ENCODE peak calls at places on chromosomes 3 and 15, in six cellular contexts. Y is CD4-positive, alpha-beta memory T cell; N is IMR-90; L is aorta; A is heart right ventricle; R is Peyer's patch. S is an unnamed sample.

GRCh38 chr15:27017168-27017809 is 46.3 kb downstream of the GABRG3 start:
- DNase-seq in N (peak), R (no peak), Y (no peak), L (no peak), A (no peak), S (peak)

GRCh38 chr3:157282261-157283191 is 122.6 kb upstream of the CCNL1 start:
- DNase-seq in L (no peak), N (peak), Y (no peak), A (no peak), R (no peak), S (no peak)

GRCh38 chr15:86059851-86060250 is 19.8 kb upstream of the AGBL1 start:
- DNase-seq in Y (no peak), R (no peak), A (no peak), L (no peak), N (no peak), S (no peak)

GRCh38 chr15:66008920-66009572 is 139.8 kb downstream of the RAB11A start:
- DNase-seq in Y (no peak), L (no peak), N (no peak), A (no peak), R (peak), S (no peak)

GRCh38 chr15:34014556-34014955 is 24.4 kb downstream of the AVEN start:
- DNase-seq in Y (no peak), N (peak), A (no peak), R (no peak), L (no peak), S (no peak)

GRCh38 chr3:102089904-102090492 is 240.7 kb downstream of the NFKBIZ start:
- DNase-seq in R (no peak), N (peak), L (no peak), Y (no peak), A (no peak), S (no peak)

GRCh38 chr3:29532473-29532872 is 251.6 kb downstream of the RBMS3 start:
- DNase-seq in R (no peak), A (no peak), N (no peak), L (no peak), Y (no peak), S (no peak)

GRCh38 chr3:120683671-120684301 is 1.7 kb upstream of the HGD start:
- DNase-seq in N (no peak), A (no peak), Y (no peak), L (no peak), R (no peak), S (no peak)

GRCh38 chr15:98969126-98969735 is 38.4 kb downstream of the PGPEP1L start:
- DNase-seq in R (no peak), L (no peak), N (no peak), Y (no peak), A (no peak), S (no peak)

GRCh38 chr15:41022487-41023090 is 69.3 kb downstream of the CHAC1 start:
- DNase-seq in L (peak), N (peak), A (no peak), Y (peak), R (no peak), S (peak)

GRCh38 chr3:77536038-77536775 is 496.3 kb downstream of the ROBO2 start:
- DNase-seq in A (no peak), N (no peak), Y (no peak), L (no peak), R (no peak), S (no peak)

GRCh38 chr3:63689285-63689684 is 36.8 kb downstream of the SNTN start:
- DNase-seq in A (no peak), R (no peak), N (no peak), Y (no peak), L (no peak), S (no peak)

GRCh38 chr3:153679711-153680110 is 441.5 kb upstream of the ARHGEF26 start:
- DNase-seq in A (no peak), R (no peak), N (no peak), Y (no peak), L (no peak), S (no peak)

GRCh38 chr3:98887684-98888083 is 13.8 kb downstream of the DCBLD2 start:
- DNase-seq in Y (no peak), L (no peak), A (no peak), N (no peak), R (no peak), S (no peak)

GRCh38 chr15:79132770-79133169 is 42.2 kb upstream of the RASGRF1 start:
- DNase-seq in A (no peak), Y (no peak), R (no peak), N (no peak), L (no peak), S (no peak)

GRCh38 chr3:184687363-184688049 is 24.4 kb downstream of the MAGEF1 start:
- DNase-seq in R (no peak), A (peak), Y (no peak), L (peak), N (no peak), S (no peak)

GRCh38 chr15:68268405-68268804 is 9.1 kb upstream of the FEM1B start:
- DNase-seq in L (no peak), A (no peak), Y (no peak), R (no peak), N (peak), S (no peak)

GRCh38 chr3:11155341-11156025 is 1.2 kb downstream of the HRH1 start:
- DNase-seq in A (peak), L (peak), N (peak), Y (no peak), R (peak), S (peak)

GRCh38 chr3:157109267-157110141 is 50.4 kb downstream of the CCNL1 start:
- DNase-seq in R (no peak), A (peak), Y (no peak), N (no peak), L (no peak), S (no peak)

GRCh38 chr3:177041021-177041729 is 156.1 kb downstream of the TBL1XR1 start:
- DNase-seq in N (peak), L (no peak), A (no peak), Y (no peak), R (no peak), S (no peak)

GRCh38 chr3:4865714-4866113 is 113.5 kb upstream of the BHLHE40 start:
- DNase-seq in N (no peak), L (no peak), A (no peak), Y (no peak), R (no peak), S (no peak)

GRCh38 chr3:10286596-10287295 is 6.0 kb downstream of the GHRL start:
- DNase-seq in N (peak), Y (peak), R (no peak), L (peak), A (no peak), S (peak)

GRCh38 chr3:121707531-121708273 is 41.8 kb downstream of the GOLGB1 start:
- DNase-seq in A (no peak), Y (no peak), R (no peak), N (peak), L (no peak), S (no peak)

GRCh38 chr15:42775431-42775830 is 38.5 kb upstream of the CDAN1 start:
- DNase-seq in A (no peak), L (no peak), R (no peak), Y (no peak), N (no peak), S (no peak)

GRCh38 chr3:12452361-12453330 is 31.6 kb upstream of the TSEN2 start:
- DNase-seq in A (no peak), Y (no peak), N (no peak), L (no peak), R (peak), S (no peak)

GRCh38 chr15:69044899-69045298 is 30.4 kb downstream of the NOX5 start:
- DNase-seq in L (no peak), N (peak), R (no peak), A (no peak), Y (no peak), S (no peak)

GRCh38 chr3:82384176-82384575 is 622.7 kb upstream of the GBE1 start:
- DNase-seq in A (no peak), N (no peak), R (no peak), Y (no peak), L (no peak), S (no peak)

GRCh38 chr3:44223274-44223673 is 18.4 kb upstream of the TOPAZ1 start:
- DNase-seq in R (no peak), A (no peak), L (no peak), N (no peak), Y (no peak), S (no peak)

GRCh38 chr3:11604139-11604895 is 39.4 kb downstream of the VGLL4 start:
- DNase-seq in Y (no peak), A (no peak), N (peak), R (no peak), L (no peak), S (no peak)

GRCh38 chr15:64507293-64507802 is 47.0 kb downstream of the ZNF609 start:
- DNase-seq in N (peak), R (peak), A (peak), Y (peak), L (peak), S (peak)

GRCh38 chr3:65907232-65908130 is 131.2 kb downstream of the MAGI1 start:
- DNase-seq in A (no peak), R (no peak), Y (no peak), L (no peak), N (no peak), S (no peak)

GRCh38 chr3:120524171-120524923 is 71.8 kb upstream of the NDUFB4 start:
- DNase-seq in N (peak), A (no peak), R (no peak), L (no peak), Y (no peak), S (no peak)

GRCh38 chr3:160400631-160401150 is 1.2 kb downstream of the SMC4 start:
- DNase-seq in A (peak), L (peak), R (peak), Y (peak), N (no peak), S (no peak)

GRCh38 chr3:170730071-170730812 is 139.8 kb downstream of the RPL22L1 start:
- DNase-seq in Y (no peak), L (no peak), A (no peak), R (no peak), N (no peak), S (no peak)

GRCh38 chr3:127889461-127889863 is 25.6 kb upstream of the KBTBD12 start:
- DNase-seq in A (no peak), L (no peak), R (no peak), Y (no peak), N (peak), S (no peak)

GRCh38 chr3:58544546-58544945 is 7.6 kb upstream of the ACOX2 start:
- DNase-seq in R (no peak), A (no peak), Y (no peak), L (no peak), N (no peak), S (no peak)

GRCh38 chr3:157069406-157069805 is 90.5 kb downstream of the CCNL1 start:
- DNase-seq in L (no peak), Y (no peak), A (no peak), N (no peak), R (no peak), S (no peak)

GRCh38 chr3:36932979-36933378 is 11.9 kb downstream of the TRANK1 start:
- DNase-seq in N (peak), Y (no peak), L (no peak), R (no peak), A (no peak), S (no peak)

DNA sequence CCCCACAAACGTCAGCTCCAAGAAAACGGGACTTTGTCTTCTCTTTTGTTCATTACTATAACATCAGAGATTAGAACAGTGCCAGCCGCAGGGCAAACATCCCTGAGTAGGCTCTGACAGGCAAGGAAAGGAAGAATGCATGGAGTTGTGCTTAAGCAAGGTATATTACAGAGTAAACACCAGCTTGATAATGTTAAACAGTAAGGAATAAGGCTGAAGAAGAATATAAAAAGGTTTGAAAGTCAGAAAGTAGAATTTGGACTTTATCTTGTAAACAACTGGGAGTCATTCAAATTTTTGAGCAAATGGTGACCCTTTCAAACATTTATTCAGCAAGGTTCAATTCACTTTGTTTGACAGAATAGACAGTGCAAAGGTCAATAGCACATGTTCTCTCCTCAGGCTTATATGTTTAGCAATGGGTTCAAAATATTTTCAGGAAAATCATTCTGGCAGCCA is 11.0 kb downstream of the GABPB1 start:
- DNase-seq in Y (no peak), A (no peak), R (no peak), N (no peak), L (no peak), S (no peak)
- H3K27ac ChIP-seq in Y (no peak), A (no peak), R (peak), N (no peak), L (no peak), S (no peak)

GRCh38 chr15:96338772-96339661 is 8.5 kb downstream of the NR2F2 start:
- DNase-seq in L (no peak), N (no peak), R (no peak), A (no peak), Y (no peak), S (no peak)

GRCh38 chr15:96337991-96338771 is 7.7 kb downstream of the NR2F2 start:
- DNase-seq in L (no peak), N (no peak), Y (no peak), R (no peak), A (no peak), S (no peak)

GRCh38 chr15:96340611-96341464 is 10.3 kb downstream of the NR2F2 start:
- DNase-seq in L (peak), R (no peak), N (peak), Y (no peak), A (no peak), S (no peak)

GRCh38 chr15:96340348-96340610 is 9.8 kb downstream of the NR2F2 start:
- DNase-seq in R (no peak), Y (no peak), L (no peak), A (no peak), N (no peak), S (no peak)

GRCh38 chr15:96339662-96340347 is 9.3 kb downstream of the NR2F2 start:
- DNase-seq in Y (no peak), A (no peak), L (no peak), R (no peak), N (no peak), S (no peak)
- H3K27ac ChIP-seq in Y (no peak), A (peak), L (peak), R (peak), N (peak), S (peak)

GRCh38 chr3:18346097-18346496 is 79.0 kb downstream of the SATB1 start:
- DNase-seq in A (no peak), Y (no peak), L (no peak), N (no peak), R (no peak), S (no peak)

GRCh38 chr3:18349197-18349798 is 75.8 kb downstream of the SATB1 start:
- DNase-seq in L (no peak), Y (no peak), A (no peak), N (no peak), R (no peak), S (no peak)

GRCh38 chr3:18343809-18344208 is 81.3 kb downstream of the SATB1 start:
- DNase-seq in L (no peak), R (no peak), N (no peak), Y (no peak), A (no peak), S (no peak)

GRCh38 chr3:18344306-18345014 is 80.7 kb downstream of the SATB1 start:
- DNase-seq in N (no peak), Y (no peak), A (no peak), R (no peak), L (no peak), S (no peak)

GRCh38 chr3:18345015-18345367 is 80.1 kb downstream of the SATB1 start:
- DNase-seq in R (no peak), Y (no peak), A (no peak), N (no peak), L (no peak), S (no peak)
- H3K27ac ChIP-seq in R (no peak), Y (no peak), A (no peak), N (no peak), L (no peak), S (no peak)

DNA sequence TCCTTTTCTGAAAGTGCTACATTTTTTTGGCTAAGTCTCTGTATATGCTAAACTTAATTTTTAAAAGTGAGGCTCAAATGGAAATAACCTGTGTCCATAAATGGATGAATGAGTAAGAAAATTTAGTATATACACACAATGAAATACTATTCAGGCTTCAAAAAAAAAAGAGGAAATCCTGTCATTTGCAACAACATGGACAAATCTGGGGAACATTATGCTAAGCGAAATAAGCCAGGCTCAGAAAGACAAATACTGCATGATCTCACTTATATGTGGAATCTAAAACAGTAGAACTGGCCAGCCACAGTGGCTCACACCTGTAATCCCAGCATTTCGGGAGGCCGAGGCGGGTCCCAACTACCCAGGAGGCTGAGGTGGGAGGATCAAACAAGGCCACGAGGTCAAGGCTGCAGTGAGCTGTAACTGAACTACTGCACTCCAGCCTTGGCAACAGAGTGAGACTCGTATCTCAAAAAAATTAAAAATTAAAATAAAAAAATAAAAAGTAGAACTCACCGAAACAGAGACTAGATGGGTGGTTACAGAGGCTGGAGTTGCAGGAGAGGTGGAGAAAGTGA is 25.8 kb downstream of the CCDC12 start:
- DNase-seq in L (no peak), A (no peak), N (no peak), Y (no peak), R (peak), S (no peak)
- H3K27ac ChIP-seq in L (no peak), A (peak), N (no peak), Y (no peak), R (no peak), S (no peak)

GRCh38 chr15:31401282-31401681 is 74.6 kb downstream of the KLF13 start:
- DNase-seq in Y (no peak), A (peak), L (peak), R (no peak), N (no peak), S (no peak)

GRCh38 chr15:31403606-31404005 is 77.0 kb downstream of the KLF13 start:
- DNase-seq in R (no peak), A (no peak), Y (no peak), L (no peak), N (peak), S (no peak)

GRCh38 chr15:31403096-31403495 is 76.5 kb downstream of the KLF13 start:
- DNase-seq in L (no peak), A (no peak), N (peak), Y (no peak), R (no peak), S (no peak)

GRCh38 chr15:31402511-31403056 is 75.9 kb downstream of the KLF13 start:
- DNase-seq in A (peak), R (no peak), N (peak), L (peak), Y (no peak), S (no peak)

GRCh38 chr15:31402003-31402402 is 75.4 kb downstream of the KLF13 start:
- DNase-seq in R (no peak), A (peak), Y (no peak), L (peak), N (no peak), S (no peak)
- H3K27ac ChIP-seq in R (peak), A (peak), Y (no peak), L (no peak), N (no peak), S (peak)

GRCh38 chr15:71748327-71748726 is 62.0 kb upstream of the NR2E3 start:
- DNase-seq in L (no peak), Y (no peak), N (peak), R (no peak), A (no peak), S (no peak)

GRCh38 chr15:71746719-71747118 is 63.6 kb upstream of the NR2E3 start:
- DNase-seq in L (no peak), N (no peak), Y (no peak), A (no peak), R (no peak), S (no peak)

GRCh38 chr15:71743861-71744382 is 66.4 kb upstream of the NR2E3 start:
- DNase-seq in R (no peak), N (peak), A (no peak), L (peak), Y (peak), S (peak)

GRCh38 chr15:71749500-71749899 is 60.9 kb upstream of the NR2E3 start:
- DNase-seq in L (no peak), R (no peak), A (no peak), N (no peak), Y (no peak), S (no peak)

DNA sequence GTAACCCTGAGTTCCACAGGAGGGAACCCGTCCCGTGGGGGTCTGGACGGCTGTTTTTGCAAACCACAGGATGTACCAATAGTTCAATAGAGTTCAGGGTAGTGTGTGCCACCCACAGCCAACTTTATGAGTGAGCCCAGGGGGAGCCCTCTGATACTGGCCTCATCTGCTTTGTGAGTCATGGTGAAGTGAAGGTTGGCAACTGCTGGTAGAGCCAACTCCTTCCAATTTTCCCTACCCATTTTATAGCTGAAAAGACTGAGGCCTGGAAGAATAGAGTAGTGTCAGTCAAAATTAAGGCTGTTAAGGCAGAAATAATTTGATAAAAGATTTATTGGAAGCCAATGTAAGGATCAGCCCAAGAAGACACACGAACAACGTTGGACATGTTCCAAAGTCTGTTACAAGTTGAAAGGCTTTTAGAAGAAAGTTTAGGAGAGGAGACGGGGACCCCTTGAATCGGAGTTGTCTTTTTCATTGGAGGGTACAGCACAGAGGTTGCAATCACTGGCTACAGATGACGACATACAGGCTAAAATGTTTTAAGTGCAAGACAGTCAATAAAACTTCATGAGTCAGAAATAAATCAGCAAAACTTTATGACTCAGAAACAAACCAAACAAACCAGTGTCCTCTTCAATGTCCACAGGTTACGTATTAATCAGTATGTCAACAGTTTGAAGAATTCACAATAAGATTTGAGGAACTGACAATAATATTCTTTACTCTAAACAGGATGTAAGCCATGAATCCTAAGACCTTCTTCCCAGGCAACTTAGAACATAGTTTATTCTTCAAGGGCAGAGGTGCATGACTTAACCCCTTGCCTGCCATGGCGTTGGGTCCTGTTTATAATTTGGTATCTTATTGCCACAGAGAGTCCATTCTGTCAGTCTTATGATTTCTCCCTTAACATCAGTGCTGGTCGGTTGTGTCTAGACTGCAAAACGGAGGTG is 62.9 kb upstream of the NR2E3 start:
- DNase-seq in Y (no peak), N (peak), R (no peak), A (no peak), L (no peak), S (no peak)
- H3K27ac ChIP-seq in Y (no peak), N (no peak), R (peak), A (no peak), L (no peak), S (no peak)